ENCODE peak calls at places on chromosomes 1 and 21, in six cellular contexts. Z is AG09319, J is cardiac fibroblast, P is GM03348, O is anterior cingulate cortex, C is aorta. N is an unnamed sample.

GRCh38 chr1:152957561-152957960 is 10.6 kb downstream of the SPRR5 start:
- DNase-seq in O (no peak), P (no peak), J (no peak), Z (no peak), C (no peak), N (no peak)

GRCh38 chr1:52727114-52727586 is 897 bp downstream of the ZYG11B start:
- DNase-seq in P (peak; percentile 31), Z (no peak), J (peak; percentile 20), C (no peak), O (peak; percentile 12), N (no peak)

GRCh38 chr1:81231729-81232038 is 569.0 kb upstream of the ADGRL2 start:
- DNase-seq in Z (no peak), C (no peak), O (no peak), P (no peak), J (peak; percentile 25), N (no peak)

GRCh38 chr1:3911981-3912808 is 12.1 kb upstream of the C1orf174 start:
- DNase-seq in C (no peak), P (no peak), O (no peak), Z (no peak), J (no peak), N (no peak)

GRCh38 chr1:41340655-41341364 is 20.4 kb upstream of the FOXO6 start:
- DNase-seq in P (no peak), O (no peak), C (no peak), J (no peak), Z (no peak), N (no peak)

GRCh38 chr1:25534389-25534788 is 9.0 kb upstream of the LDLRAP1 start:
- DNase-seq in O (no peak), Z (no peak), C (no peak), P (no peak), J (no peak), N (no peak)

GRCh38 chr1:39127513-39127912 is 77.0 kb upstream of the MACF1 start:
- DNase-seq in P (no peak), O (no peak), Z (no peak), C (no peak), J (peak; percentile 96), N (no peak)

GRCh38 chr1:18191037-18191867 is 83.7 kb downstream of the IGSF21 start:
- DNase-seq in J (no peak), P (no peak), C (no peak), O (no peak), Z (no peak), N (no peak)

GRCh38 chr1:230215049-230215448 is 148.0 kb downstream of the GALNT2 start:
- DNase-seq in Z (no peak), J (peak; percentile 85), P (peak; percentile 20), C (peak; percentile 68), O (peak; percentile 36), N (no peak)

GRCh38 chr1:196034080-196034706 is 574.0 kb downstream of the KCNT2 start:
- DNase-seq in P (no peak), O (no peak), C (no peak), J (no peak), Z (no peak), N (no peak)

GRCh38 chr21:22885614-22886013 is 1887.4 kb downstream of the NCAM2 start:
- DNase-seq in P (no peak), Z (no peak), J (no peak), O (no peak), C (no peak), N (no peak)

GRCh38 chr1:244436336-244437102 is 15.2 kb downstream of the ADSS2 start:
- DNase-seq in C (no peak), J (peak; percentile 60), O (no peak), P (no peak), Z (no peak), N (no peak)

GRCh38 chr1:61370177-61370907 is 288.0 kb downstream of the NFIA start:
- DNase-seq in C (no peak), P (no peak), Z (no peak), J (no peak), O (no peak), N (no peak)

GRCh38 chr1:116514708-116515525 is 55.9 kb downstream of the CD58 start:
- DNase-seq in J (peak; percentile 65), Z (no peak), O (no peak), P (no peak), C (no peak), N (peak; percentile 88)

N was measured in stimulated activated effector memory CD8-positive, alpha-beta T cell treated with anti-CD3 and anti-CD28 coated beads, Interleukin-12 subunit alpha, Interleukin-12 subunit beta, amount 100 ng/mL, for 72 hours.